ENCODE peak calls at places on chromosomes 3 and 15, in nine cellular contexts. V is thoracic aorta, C is lower lobe of right lung, H is fibroblast of mammary gland, S is psoas muscle, D is OCI-LY7, O is cardiac muscle cell, Z is neuronal stem cell, F is brain microvascular endothelial cell. R is an unnamed sample.

GRCh38 chr15:80773122-80773551 is 6.0 kb upstream of the CEMIP start:
- DNase-seq in V (no peak), C (no peak), H (peak), S (no peak), D (no peak), O (no peak), Z (no peak), F (peak), R (peak)

GRCh38 chr3:100263583-100263982 is 2.8 kb downstream of the TBC1D23 start:
- DNase-seq in V (no peak), C (no peak), H (peak), S (no peak), D (no peak), O (peak), Z (no peak), F (no peak), R (no peak)

GRCh38 chr3:153028336-153028735 is 133.7 kb upstream of the RAP2B start:
- DNase-seq in V (no peak), C (no peak), H (no peak), S (no peak), D (no peak), O (peak), Z (no peak), F (no peak), R (peak)

GRCh38 chr3:42537350-42537749 is 34.9 kb downstream of the VIPR1 start:
- DNase-seq in V (no peak), C (no peak), H (peak), S (no peak), D (no peak), O (no peak), Z (no peak), F (no peak), R (no peak)

GRCh38 chr3:96491868-96492267 is 322.5 kb upstream of the EPHA6 start:
- DNase-seq in V (no peak), C (no peak), H (no peak), S (no peak), D (no peak), O (no peak), Z (no peak), F (no peak), R (no peak)

GRCh38 chr3:192833177-192833890 is 84.3 kb downstream of the MB21D2 start:
- DNase-seq in V (no peak), C (no peak), H (peak), S (no peak), D (no peak), O (peak), Z (no peak), F (peak), R (peak)

GRCh38 chr3:134611516-134611915 is 39.3 kb downstream of the KY start:
- DNase-seq in V (no peak), C (no peak), H (no peak), S (no peak), D (no peak), O (no peak), Z (no peak), F (no peak), R (no peak)

GRCh38 chr3:294096-294495 is 97.5 kb downstream of the CHL1 start:
- DNase-seq in V (no peak), C (no peak), H (no peak), S (no peak), D (no peak), O (no peak), Z (no peak), F (no peak), R (no peak)

GRCh38 chr15:51229907-51230328 is 108.5 kb downstream of the CYP19A1 start:
- DNase-seq in V (no peak), C (no peak), H (peak), S (no peak), D (peak), O (peak), Z (peak), F (no peak), R (peak)

GRCh38 chr15:58387130-58387529 is 44.7 kb upstream of the LIPC start:
- DNase-seq in V (no peak), C (no peak), H (peak), S (no peak), D (no peak), O (peak), Z (no peak), F (peak), R (peak)

GRCh38 chr15:45550436-45550835 is 27.9 kb upstream of the SLC30A4 start:
- DNase-seq in V (no peak), C (no peak), H (peak), S (no peak), D (no peak), O (no peak), Z (no peak), F (peak), R (peak)

GRCh38 chr3:47455806-47456452 is 19.8 kb downstream of the SCAP start:
- DNase-seq in V (no peak), C (no peak), H (peak), S (no peak), D (no peak), O (peak), Z (no peak), F (no peak), R (no peak)

GRCh38 chr15:59406446-59406845 is 31.5 kb upstream of the FAM81A start:
- DNase-seq in V (no peak), C (no peak), H (no peak), S (no peak), D (peak), O (no peak), Z (no peak), F (no peak), R (no peak)

GRCh38 chr3:8560608-8561007 is 59.0 kb downstream of the LMCD1 start:
- DNase-seq in V (peak), C (no peak), H (peak), S (no peak), D (no peak), O (peak), Z (no peak), F (peak), R (peak)

GRCh38 chr3:150062492-150062891 is 91.8 kb upstream of the PFN2 start:
- DNase-seq in V (no peak), C (no peak), H (peak), S (no peak), D (no peak), O (peak), Z (no peak), F (peak), R (peak)

GRCh38 chr3:136835817-136836510 is 17.0 kb downstream of the SLC35G2 start:
- DNase-seq in V (no peak), C (no peak), H (peak), S (no peak), D (no peak), O (no peak), Z (no peak), F (no peak), R (no peak)

GRCh38 chr3:194494951-194495374 is 8.2 kb upstream of the ATP13A3 start:
- DNase-seq in V (no peak), C (no peak), H (peak), S (no peak), D (no peak), O (no peak), Z (no peak), F (no peak), R (no peak)

GRCh38 chr3:168161696-168162095 is 66.0 kb upstream of the GOLIM4 start:
- DNase-seq in V (no peak), C (no peak), H (no peak), S (no peak), D (no peak), O (no peak), Z (no peak), F (no peak), R (no peak)

GRCh38 chr15:36843822-36844221 is 256.5 kb downstream of the MEIS2 start:
- DNase-seq in V (no peak), C (no peak), H (no peak), S (no peak), D (no peak), O (no peak), Z (no peak), F (no peak), R (no peak)

GRCh38 chr3:182837855-182838454 is 44.7 kb downstream of the ATP11B start:
- DNase-seq in V (no peak), C (no peak), H (peak), S (no peak), D (peak), O (peak), Z (no peak), F (no peak), R (peak)

GRCh38 chr15:29672923-29673809 is 149.1 kb downstream of the TJP1 start:
- DNase-seq in V (no peak), C (no peak), H (peak), S (no peak), D (no peak), O (peak), Z (no peak), F (no peak), R (no peak)

GRCh38 chr15:39596358-39597051 is 15.6 kb downstream of the THBS1 start:
- DNase-seq in V (no peak), C (no peak), H (peak), S (no peak), D (no peak), O (peak), Z (no peak), F (no peak), R (peak)

GRCh38 chr3:131907809-131908208 is 127.0 kb downstream of the CPNE4 start:
- DNase-seq in V (no peak), C (no peak), H (peak), S (no peak), D (no peak), O (peak), Z (no peak), F (no peak), R (peak)

GRCh38 chr3:149992416-149993058 is 21.8 kb upstream of the PFN2 start:
- DNase-seq in V (no peak), C (no peak), H (no peak), S (no peak), D (no peak), O (no peak), Z (no peak), F (no peak), R (no peak)

GRCh38 chr3:117695321-117695720 is 985.7 kb downstream of the TUSC7 start:
- DNase-seq in V (no peak), C (no peak), H (peak), S (no peak), D (no peak), O (peak), Z (no peak), F (peak), R (peak)

DNA sequence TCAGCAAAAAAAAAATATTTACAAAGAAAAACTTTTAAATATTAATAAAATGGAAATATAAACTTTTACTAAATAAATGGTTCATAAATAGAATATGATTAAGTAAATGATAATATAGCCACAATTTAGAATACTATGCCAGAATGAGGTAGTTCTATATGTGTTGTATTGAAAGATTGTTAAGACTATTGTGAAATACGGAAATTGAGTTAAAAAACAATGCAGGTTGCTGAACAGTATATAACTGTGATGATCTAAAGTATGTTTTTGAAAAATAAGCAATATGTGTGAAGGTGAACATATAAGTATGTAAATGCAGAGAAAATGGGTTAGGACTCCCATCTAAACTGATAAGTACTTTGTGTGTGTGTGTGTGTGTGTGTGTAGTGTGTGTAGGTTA is 1.2 kb downstream of the ZNF35 start:
- DNase-seq in V (no peak), C (no peak), H (no peak), S (no peak), D (no peak), O (no peak), Z (no peak), F (no peak), R (no peak)
- H3K4me3 ChIP-seq in V (no peak), C (no peak), H (no peak), S (peak), D (no peak), O (peak), Z (peak), F (no peak), R (peak)

GRCh38 chr3:124101643-124102042 is 109.7 kb upstream of the ROPN1 start:
- DNase-seq in V (no peak), C (no peak), H (no peak), S (no peak), D (no peak), O (no peak), Z (no peak), F (no peak), R (no peak)

GRCh38 chr3:124092811-124093210 is 100.9 kb upstream of the ROPN1 start:
- DNase-seq in V (no peak), C (no peak), H (no peak), S (no peak), D (no peak), O (no peak), Z (no peak), F (no peak), R (peak)

GRCh38 chr3:124094496-124094895 is 102.6 kb upstream of the ROPN1 start:
- DNase-seq in V (no peak), C (no peak), H (no peak), S (no peak), D (no peak), O (peak), Z (no peak), F (no peak), R (no peak)

DNA sequence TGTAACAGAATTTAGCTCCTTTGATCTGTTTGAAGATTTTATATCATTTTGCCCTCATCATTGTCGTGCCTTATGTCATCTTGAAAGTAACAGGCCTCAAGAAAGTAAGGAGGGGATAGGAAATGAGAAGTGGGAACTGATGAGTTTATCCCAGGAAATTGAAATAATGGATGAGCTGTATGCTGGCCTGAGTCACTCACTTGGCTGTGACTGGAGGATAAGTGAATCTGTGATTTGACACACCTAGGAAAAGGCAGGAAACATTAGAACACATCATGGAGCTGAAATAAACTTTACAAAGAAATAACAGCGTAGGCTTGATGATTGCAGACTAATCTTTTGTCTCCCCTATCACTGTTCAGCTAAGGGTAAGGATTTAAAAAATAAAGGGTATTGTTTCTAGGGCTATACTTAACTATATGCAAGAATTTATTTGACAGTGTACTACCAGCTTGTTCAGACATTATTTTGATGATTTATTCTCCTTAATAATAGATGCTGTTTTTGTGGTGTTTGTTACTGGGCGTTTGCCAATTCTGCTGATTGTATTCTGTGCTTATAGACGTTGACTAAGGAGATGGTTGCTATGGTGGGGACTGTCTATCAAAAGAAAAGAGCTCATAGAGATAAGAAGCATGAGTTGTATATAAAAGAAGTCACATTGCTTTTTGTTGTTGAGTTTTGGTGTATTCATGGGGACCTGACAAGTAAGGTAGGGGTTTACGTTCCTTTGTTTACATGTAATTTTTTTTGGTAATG is 105.6 kb upstream of the ROPN1 start:
- DNase-seq in V (no peak), C (no peak), H (no peak), S (no peak), D (no peak), O (no peak), Z (no peak), F (no peak), R (no peak)
- H3K4me3 ChIP-seq in V (no peak), C (no peak), H (no peak), S (no peak), D (no peak), O (no peak), Z (no peak), F (no peak), R (no peak)

GRCh38 chr15:91866971-91867372 is 13.5 kb downstream of the SLCO3A1 start:
- DNase-seq in V (no peak), C (peak), H (peak), S (peak), D (no peak), O (peak), Z (no peak), F (no peak), R (peak)
- H3K4me3 ChIP-seq in V (peak), C (no peak), H (peak), S (peak), D (no peak), O (no peak), Z (no peak), F (no peak), R (no peak)

GRCh38 chr15:90349072-90349471 is 3.0 kb upstream of the ZNF774 start:
- DNase-seq in V (no peak), C (no peak), H (no peak), S (no peak), D (no peak), O (no peak), Z (no peak), F (no peak), R (no peak)

GRCh38 chr15:90348456-90348855 is 3.6 kb upstream of the ZNF774 start:
- DNase-seq in V (no peak), C (no peak), H (no peak), S (no peak), D (no peak), O (no peak), Z (no peak), F (no peak), R (no peak)

GRCh38 chr15:90352109-90352893 is at the start of gene ZNF774:
- DNase-seq in V (peak), C (peak), H (peak), S (peak), D (peak), O (peak), Z (peak), F (peak), R (peak)

GRCh38 chr15:90354986-90355385 is 2.9 kb downstream of the ZNF774 start:
- DNase-seq in V (no peak), C (no peak), H (no peak), S (no peak), D (no peak), O (no peak), Z (no peak), F (no peak), R (no peak)

GRCh38 chr15:90351479-90352108 is 490 bp upstream of the ZNF774 start:
- DNase-seq in V (no peak), C (peak), H (no peak), S (no peak), D (no peak), O (no peak), Z (no peak), F (no peak), R (no peak)
- H3K4me3 ChIP-seq in V (peak), C (peak), H (peak), S (peak), D (peak), O (peak), Z (peak), F (peak), R (peak)

GRCh38 chr3:50154840-50155490 is at the start of gene SEMA3F:
- DNase-seq in V (no peak), C (peak), H (peak), S (peak), D (peak), O (peak), Z (peak), F (peak), R (peak)

GRCh38 chr3:50155891-50156290 is 767 bp downstream of the SEMA3F start:
- DNase-seq in V (no peak), C (no peak), H (no peak), S (no peak), D (no peak), O (no peak), Z (no peak), F (no peak), R (no peak)

GRCh38 chr3:50155491-50155878 is 361 bp downstream of the SEMA3F start:
- DNase-seq in V (no peak), C (no peak), H (no peak), S (no peak), D (no peak), O (no peak), Z (no peak), F (no peak), R (no peak)

GRCh38 chr3:50154476-50154839 is 666 bp upstream of the SEMA3F start:
- DNase-seq in V (no peak), C (peak), H (no peak), S (no peak), D (no peak), O (no peak), Z (no peak), F (no peak), R (no peak)

DNA sequence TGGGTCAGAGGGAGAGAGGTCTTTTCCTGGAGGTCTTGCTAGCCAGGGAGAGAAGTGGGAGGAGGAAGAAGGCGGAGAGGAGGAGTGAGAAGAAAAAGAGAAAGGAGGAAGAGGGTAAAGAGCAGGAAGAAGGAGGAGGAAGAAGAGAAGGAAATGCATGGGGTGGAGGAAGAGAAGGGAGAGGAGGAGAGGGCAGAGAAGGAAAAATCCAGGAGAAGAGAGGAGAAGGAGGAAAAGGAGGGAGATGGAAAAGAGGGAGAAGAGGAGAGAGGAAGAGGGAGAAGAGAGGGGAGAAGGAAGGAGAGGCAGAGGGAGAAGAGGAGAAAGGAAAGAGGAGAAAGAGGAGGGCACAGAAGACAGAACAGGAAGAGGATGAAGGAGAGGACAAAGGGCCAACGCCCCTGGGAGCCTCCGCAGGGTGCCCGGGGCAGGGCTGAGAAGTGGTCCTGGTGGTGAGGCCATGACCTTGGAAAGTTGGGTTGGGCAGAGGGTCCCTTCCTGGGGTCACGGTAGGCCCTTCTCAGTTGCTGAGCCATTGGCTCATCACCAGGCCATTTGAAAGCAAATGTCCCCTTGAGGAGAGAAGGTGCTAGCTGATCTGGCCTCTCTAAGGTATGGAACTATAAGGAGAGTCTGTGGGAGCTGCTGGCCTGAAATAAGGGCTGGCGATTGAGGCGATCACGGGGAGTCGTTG is 1.2 kb upstream of the SEMA3F start:
- DNase-seq in V (no peak), C (no peak), H (no peak), S (no peak), D (no peak), O (no peak), Z (no peak), F (no peak), R (no peak)
- H3K4me3 ChIP-seq in V (no peak), C (peak), H (no peak), S (peak), D (peak), O (peak), Z (no peak), F (no peak), R (no peak)